ENCODE peak calls at places on chromosomes 5 and 9, in four cellular contexts. C is frontal cortex, G is NCI-H1105 treated with DMSO at 0.1 percent for 48 hours, I is bronchial epithelial cell. U is an unnamed sample.

GRCh38 chr5:82165740-82166530 is 112.2 kb downstream of the RPS23 start:
- DNase-seq in C (peak), G (peak), I (peak), U (peak)

GRCh38 chr5:26959290-26959689 is 79.1 kb downstream of the CDH9 start:
- DNase-seq in G (no peak), I (no peak), C (no peak), U (no peak)

GRCh38 chr5:107665036-107665435 is 5.7 kb downstream of the EFNA5 start:
- DNase-seq in G (no peak), C (no peak), I (no peak), U (no peak)

GRCh38 chr9:112647596-112647995 is 70.3 kb downstream of the INIP start:
- DNase-seq in I (peak), C (no peak), G (no peak), U (no peak)

GRCh38 chr5:90871356-90871755 is 312.8 kb downstream of the ADGRV1 start:
- DNase-seq in I (no peak), G (no peak), C (no peak), U (no peak)

GRCh38 chr9:22052376-22052945 is 43.4 kb upstream of the CDKN2B start:
- DNase-seq in I (peak), C (peak), G (no peak), U (no peak)

GRCh38 chr5:141840295-141840812 is 37.9 kb downstream of the PCDH1 start:
- DNase-seq in I (no peak), G (no peak), C (no peak), U (no peak)

GRCh38 chr9:6086006-6086655 is 70.7 kb upstream of the RANBP6 start:
- DNase-seq in C (no peak), I (no peak), G (no peak), U (no peak)

GRCh38 chr5:428754-429452 is 14.1 kb upstream of the EXOC3 start:
- DNase-seq in C (no peak), I (no peak), G (no peak), U (no peak)

GRCh38 chr9:129253820-129254381 is 75.8 kb upstream of the IER5L start:
- DNase-seq in C (no peak), I (no peak), G (no peak), U (no peak)

GRCh38 chr5:73722224-73722623 is 96.2 kb downstream of the ARHGEF28 start:
- DNase-seq in G (no peak), I (no peak), C (no peak), U (no peak)

GRCh38 chr5:135584918-135585317 is 6.1 kb upstream of the CXCL14 start:
- DNase-seq in C (no peak), G (no peak), I (no peak), U (no peak)

GRCh38 chr5:132258102-132259060 is 885 bp downstream of the PDLIM4 start:
- DNase-seq in I (peak), G (no peak), C (no peak), U (no peak)

GRCh38 chr5:143002459-143003327 is 232.5 kb downstream of the ARHGAP26 start:
- DNase-seq in G (no peak), C (peak), I (peak), U (peak)

GRCh38 chr9:133684461-133685361 is 48.5 kb downstream of the DBH start:
- DNase-seq in C (peak), G (no peak), I (no peak), U (no peak)

GRCh38 chr5:6266671-6267197 is 111.6 kb downstream of the MED10 start:
- DNase-seq in I (no peak), C (no peak), G (no peak), U (no peak)

GRCh38 chr5:57988808-57989207 is 471.1 kb downstream of the PLK2 start:
- DNase-seq in C (no peak), G (no peak), I (no peak), U (no peak)

GRCh38 chr9:16571127-16571848 is 299.2 kb downstream of the BNC2 start:
- DNase-seq in C (no peak), I (peak), G (peak), U (no peak)

U was measured in NAMALWA.